ENCODE peak calls at places on chromosomes 5 and 9, in four cellular contexts. One of them, this sample, is unnamed.

GRCh38 chr5:172454355-172455086 is at the start of gene SH3PXD2B:
- DNase-seq in K562: peak; percentile 59
- DNase-seq in H1: peak; percentile 82
- DNase-seq in GM12878: no peak
- DNase-seq in this sample: peak; percentile 52

GRCh38 chr5:95953026-95953425 is 8.6 kb downstream of the ELL2 start:
- DNase-seq in GM12878: no peak
- DNase-seq in K562: no peak
- DNase-seq in H1: no peak
- DNase-seq in this sample: no peak

GRCh38 chr5:107672212-107673105 is 1.7 kb upstream of the EFNA5 start:
- DNase-seq in K562: peak; percentile 31
- DNase-seq in GM12878: no peak
- DNase-seq in H1: peak; percentile 77
- DNase-seq in this sample: peak; percentile 15

GRCh38 chr5:58066076-58066475 is 393.8 kb downstream of the PLK2 start:
- DNase-seq in H1: no peak
- DNase-seq in GM12878: no peak
- DNase-seq in K562: no peak
- DNase-seq in this sample: no peak

GRCh38 chr9:129253820-129254381 is 75.8 kb upstream of the IER5L start:
- DNase-seq in GM12878: no peak
- DNase-seq in K562: peak; percentile 72
- DNase-seq in H1: no peak
- DNase-seq in this sample: no peak

GRCh38 chr9:95142728-95143127 is 174.8 kb downstream of the FANCC start:
- DNase-seq in H1: no peak
- DNase-seq in K562: no peak
- DNase-seq in GM12878: no peak
- DNase-seq in this sample: no peak

GRCh38 chr9:91815896-91816295 is 134.1 kb downstream of the ROR2 start:
- DNase-seq in H1: no peak
- DNase-seq in GM12878: no peak
- DNase-seq in K562: no peak
- DNase-seq in this sample: no peak

GRCh38 chr5:78360674-78361225 is 333 bp downstream of the SCAMP1 start:
- DNase-seq in GM12878: no peak
- DNase-seq in H1: peak; percentile 72
- DNase-seq in K562: peak; percentile 42
- DNase-seq in this sample: no peak

GRCh38 chr9:69279084-69279729 is 45.8 kb upstream of the ENTREP1 start:
- DNase-seq in K562: no peak
- DNase-seq in H1: no peak
- DNase-seq in GM12878: peak; percentile 20
- DNase-seq in this sample: no peak

GRCh38 chr9:77163889-77164288 is 13.4 kb upstream of the VPS13A start:
- DNase-seq in K562: no peak
- DNase-seq in GM12878: no peak
- DNase-seq in H1: no peak
- DNase-seq in this sample: no peak

GRCh38 chr5:151427258-151427657 is 20.1 kb upstream of the SLC36A1 start:
- DNase-seq in K562: peak; percentile 7
- DNase-seq in GM12878: peak; percentile 66
- DNase-seq in H1: no peak
- DNase-seq in this sample: no peak

GRCh38 chr5:441996-442334 is 1.0 kb upstream of the EXOC3 start:
- DNase-seq in GM12878: no peak
- DNase-seq in H1: no peak
- DNase-seq in K562: no peak
- DNase-seq in this sample: no peak

GRCh38 chr5:43066231-43066798 is 26.2 kb upstream of the ANXA2R start:
- DNase-seq in K562: peak; percentile 78
- DNase-seq in H1: peak; percentile 82
- DNase-seq in GM12878: peak; percentile 30
- DNase-seq in this sample: peak; percentile 55

GRCh38 chr9:4308482-4308881 is 8.6 kb upstream of the GLIS3 start:
- DNase-seq in H1: no peak
- DNase-seq in GM12878: no peak
- DNase-seq in K562: no peak
- DNase-seq in this sample: no peak

GRCh38 chr9:125996671-125997509 is 249.7 kb downstream of the PBX3 start:
- DNase-seq in GM12878: no peak
- DNase-seq in H1: no peak
- DNase-seq in K562: no peak
- DNase-seq in this sample: no peak

GRCh38 chr5:148368299-148368698 is 15.5 kb upstream of the FBXO38 start:
- DNase-seq in GM12878: no peak
- DNase-seq in K562: no peak
- DNase-seq in H1: no peak
- DNase-seq in this sample: no peak

GRCh38 chr5:32507738-32508434 is 63.3 kb upstream of the ZFR start:
- DNase-seq in GM12878: no peak
- DNase-seq in K562: no peak
- DNase-seq in H1: no peak
- DNase-seq in this sample: no peak

GRCh38 chr5:398475-399295 is 44.3 kb upstream of the EXOC3 start:
- DNase-seq in K562: no peak
- DNase-seq in GM12878: no peak
- DNase-seq in H1: peak; percentile 52
- DNase-seq in this sample: no peak

GRCh38 chr5:73812962-73813588 is 187.1 kb downstream of the ARHGEF28 start:
- DNase-seq in K562: no peak
- DNase-seq in H1: no peak
- DNase-seq in GM12878: no peak
- DNase-seq in this sample: peak; percentile 74

GRCh38 chr5:173143567-173143966 is 764 bp upstream of the BNIP1 start:
- DNase-seq in GM12878: no peak
- DNase-seq in K562: peak; percentile 8
- DNase-seq in H1: no peak
- DNase-seq in this sample: no peak

GRCh38 chr9:135359764-135360163 is 119.8 kb upstream of the PPP1R26 start:
- DNase-seq in H1: no peak
- DNase-seq in K562: no peak
- DNase-seq in GM12878: no peak
- DNase-seq in this sample: no peak

GRCh38 chr9:3656224-3656623 is 130.4 kb upstream of the RFX3 start:
- DNase-seq in K562: no peak
- DNase-seq in GM12878: peak; percentile 13
- DNase-seq in H1: no peak
- DNase-seq in this sample: no peak

GRCh38 chr9:134290603-134291451 is 35.4 kb upstream of the RXRA start:
- DNase-seq in GM12878: no peak
- DNase-seq in K562: no peak
- DNase-seq in H1: no peak
- DNase-seq in this sample: no peak

GRCh38 chr5:60843693-60844428 is at the start of gene ELOVL7:
- DNase-seq in K562: peak; percentile 80
- DNase-seq in H1: peak; percentile 92
- DNase-seq in GM12878: no peak
- DNase-seq in this sample: peak; percentile 59

GRCh38 chr5:172850454-172850797 is 16.4 kb downstream of the ERGIC1 start:
- DNase-seq in H1: no peak
- DNase-seq in GM12878: no peak
- DNase-seq in K562: no peak
- DNase-seq in this sample: no peak

GRCh38 chr5:10661401-10661800 is 97.5 kb downstream of the ANKRD33B start:
- DNase-seq in H1: no peak
- DNase-seq in GM12878: no peak
- DNase-seq in K562: no peak
- DNase-seq in this sample: no peak
- TF ChIP-seq BRCA1 in H1: no peak
- TF ChIP-seq BRCA1 in GM12878: no peak
- TF ChIP-seq BRCA1 in K562: no peak
- TF ChIP-seq BRCA1 in this sample: no peak

GRCh38 chr5:64417390-64417789 is 88.4 kb upstream of the RGS7BP start:
- DNase-seq in GM12878: no peak
- DNase-seq in H1: peak; percentile 50
- DNase-seq in K562: no peak
- DNase-seq in this sample: no peak

DNA sequence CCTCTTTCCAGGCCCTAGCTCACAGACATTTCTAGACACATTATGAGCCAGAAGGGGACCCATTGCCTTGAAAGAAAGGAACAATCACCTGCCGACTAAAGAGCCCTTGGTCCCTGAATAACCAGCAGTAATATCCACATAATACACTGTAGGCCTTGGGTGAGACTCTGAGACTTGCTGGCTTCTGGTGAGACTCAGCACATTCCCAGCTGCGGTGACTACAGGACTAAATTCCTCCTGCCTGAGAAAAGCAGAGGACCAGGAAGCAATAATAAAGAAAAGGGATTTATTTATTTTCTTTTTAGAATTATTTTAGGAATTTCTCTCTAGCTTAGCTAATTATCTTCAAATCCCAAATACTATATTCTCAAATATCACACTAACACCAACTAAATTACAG is 87.8 kb upstream of the RGS7BP start:
- DNase-seq in K562: no peak
- DNase-seq in GM12878: no peak
- DNase-seq in H1: no peak
- DNase-seq in this sample: no peak
- TF ChIP-seq POLR2AphosphoS5 in K562: no peak
- TF ChIP-seq POLR2AphosphoS5 in GM12878: no peak
- TF ChIP-seq POLR2AphosphoS5 in H1: no peak
- TF ChIP-seq POLR2AphosphoS5 in this sample: no peak

DNA sequence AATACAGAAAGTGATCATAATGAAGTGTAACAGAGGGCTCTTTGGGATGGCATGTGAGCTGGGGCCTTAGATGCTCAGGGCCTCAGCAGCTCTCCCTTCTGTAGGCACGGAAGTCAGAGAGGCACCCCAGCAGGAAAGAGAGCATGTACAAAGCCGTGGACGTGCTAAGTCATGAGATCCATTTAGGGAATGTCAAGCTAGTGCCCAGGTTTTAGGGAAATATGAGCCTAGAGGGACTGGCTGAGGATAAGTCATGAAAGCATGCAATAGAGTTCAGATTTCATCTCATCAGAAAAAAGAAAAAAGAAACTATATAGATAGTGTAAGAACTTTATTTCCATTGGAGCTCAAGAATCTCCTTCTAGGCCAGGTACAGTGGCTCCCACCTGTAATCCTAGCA is 379.5 kb upstream of the KLF4 start:
- DNase-seq in K562: no peak
- DNase-seq in H1: no peak
- DNase-seq in GM12878: no peak
- DNase-seq in this sample: no peak
- H2AFZ ChIP-seq in K562: no peak overlapping the region
- H2AFZ ChIP-seq in H1: no peak overlapping the region
- H2AFZ ChIP-seq in GM12878: no peak overlapping the region
- H2AFZ ChIP-seq in this sample: no peak overlapping the region

DNA sequence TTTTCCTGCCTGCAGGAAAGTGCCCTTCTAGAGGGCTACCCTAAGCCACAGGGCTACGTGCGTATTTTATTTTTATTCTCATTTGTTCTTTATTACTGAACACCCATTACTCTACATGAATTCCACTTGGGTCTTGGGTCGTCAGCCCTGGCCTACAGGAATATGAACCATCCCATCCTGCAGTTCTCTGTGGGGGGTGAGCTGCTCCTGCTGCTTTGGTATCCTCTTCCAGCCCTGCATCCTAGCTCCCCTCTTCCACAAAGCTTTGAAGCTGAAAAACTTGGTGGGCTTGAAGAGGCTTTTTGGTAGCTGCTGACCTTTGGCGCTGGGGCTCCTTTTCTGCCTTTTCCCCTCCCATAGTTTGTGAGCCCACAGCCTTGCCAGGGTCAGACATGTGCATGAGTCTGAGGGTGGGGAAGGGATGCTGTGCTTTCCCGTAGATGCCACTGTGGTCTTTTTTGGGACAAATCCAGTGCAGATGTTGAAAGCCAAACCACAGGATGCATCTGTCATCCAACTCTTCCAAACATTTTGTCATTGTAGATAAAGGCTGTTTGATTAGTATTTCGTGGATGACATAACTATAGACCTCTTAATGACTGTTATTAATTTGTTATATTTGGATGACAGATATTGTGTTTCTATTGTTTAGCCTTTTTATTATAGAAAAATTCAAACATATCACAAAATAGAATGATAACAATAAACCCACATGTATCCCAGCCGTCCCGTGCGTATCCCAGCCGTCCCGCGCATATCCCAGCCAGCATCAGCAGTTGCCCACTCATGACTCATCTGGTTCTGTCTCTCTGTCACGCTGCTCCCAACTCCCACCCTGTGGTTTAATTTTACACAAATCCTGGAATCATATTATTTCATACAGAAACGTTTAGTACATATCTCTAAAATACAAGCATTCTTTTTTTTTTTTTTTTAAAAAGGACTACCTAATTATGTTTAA is 43.9 kb downstream of the SLC46A2 start:
- DNase-seq in K562: no peak
- DNase-seq in GM12878: no peak
- DNase-seq in H1: peak; percentile 58
- DNase-seq in this sample: no peak
- TF ChIP-seq BRCA1 in K562: no peak
- TF ChIP-seq BRCA1 in GM12878: no peak
- TF ChIP-seq BRCA1 in H1: no peak
- TF ChIP-seq BRCA1 in this sample: no peak

This sample was measured in HepG2.